ENCODE peak calls at places on chromosomes 16 and 17, in seven cellular contexts. One of them, this sample, is unnamed.

GRCh38 chr17:13306310-13306962 is 288.6 kb upstream of the ELAC2 start:
- DNase-seq in activated naive CD4-positive, alpha-beta T cell treated with anti-CD3 and anti-CD28 coated beads for 36 hours: peak; percentile 29
- DNase-seq in A172: peak; percentile 98
- DNase-seq in RWPE1: peak; percentile 70
- DNase-seq in activated CD4-positive, alpha-beta T cell treated with anti-CD3 and anti-CD28 coated beads for 48 hours: peak; percentile 14
- DNase-seq in omental fat pad: no peak
- DNase-seq in activated T-helper 1 cell treated with anti-CD3 and anti-CD28 coated beads, Interleukin-12 subunit alpha, Interleukin-12 subunit beta, Interleukin-2, Interleukin-4 antibody, amounts not matched to agents 30 ng/mL and 10 ng/mL and 1 ng/mL, durations not matched to agents 14 hours and 24 hours and 36 hours: no peak
- DNase-seq in this sample: no peak

GRCh38 chr17:2101448-2102257 is 46.8 kb downstream of the HIC1 start:
- DNase-seq in activated naive CD4-positive, alpha-beta T cell treated with anti-CD3 and anti-CD28 coated beads for 36 hours: peak; percentile 87
- DNase-seq in A172: no peak
- DNase-seq in RWPE1: peak; percentile 75
- DNase-seq in activated CD4-positive, alpha-beta T cell treated with anti-CD3 and anti-CD28 coated beads for 48 hours: peak; percentile 73
- DNase-seq in omental fat pad: no peak
- DNase-seq in activated T-helper 1 cell treated with anti-CD3 and anti-CD28 coated beads, Interleukin-12 subunit alpha, Interleukin-12 subunit beta, Interleukin-2, Interleukin-4 antibody, amounts not matched to agents 30 ng/mL and 10 ng/mL and 1 ng/mL, durations not matched to agents 14 hours and 24 hours and 36 hours: no peak
- DNase-seq in this sample: peak; percentile 99

GRCh38 chr17:17156511-17156910 is 49.6 kb downstream of the PLD6 start:
- DNase-seq in activated naive CD4-positive, alpha-beta T cell treated with anti-CD3 and anti-CD28 coated beads for 36 hours: no peak
- DNase-seq in A172: no peak
- DNase-seq in RWPE1: no peak
- DNase-seq in activated CD4-positive, alpha-beta T cell treated with anti-CD3 and anti-CD28 coated beads for 48 hours: no peak
- DNase-seq in omental fat pad: no peak
- DNase-seq in activated T-helper 1 cell treated with anti-CD3 and anti-CD28 coated beads, Interleukin-12 subunit alpha, Interleukin-12 subunit beta, Interleukin-2, Interleukin-4 antibody, amounts not matched to agents 30 ng/mL and 10 ng/mL and 1 ng/mL, durations not matched to agents 14 hours and 24 hours and 36 hours: no peak
- DNase-seq in this sample: no peak

GRCh38 chr17:78991906-78992532 is 12.3 kb upstream of the LGALS3BP start:
- DNase-seq in activated naive CD4-positive, alpha-beta T cell treated with anti-CD3 and anti-CD28 coated beads for 36 hours: no peak
- DNase-seq in A172: no peak
- DNase-seq in RWPE1: no peak
- DNase-seq in activated CD4-positive, alpha-beta T cell treated with anti-CD3 and anti-CD28 coated beads for 48 hours: no peak
- DNase-seq in omental fat pad: no peak
- DNase-seq in activated T-helper 1 cell treated with anti-CD3 and anti-CD28 coated beads, Interleukin-12 subunit alpha, Interleukin-12 subunit beta, Interleukin-2, Interleukin-4 antibody, amounts not matched to agents 30 ng/mL and 10 ng/mL and 1 ng/mL, durations not matched to agents 14 hours and 24 hours and 36 hours: no peak
- DNase-seq in this sample: no peak

GRCh38 chr17:34542700-34543336 is 36.6 kb upstream of the TMEM132E start:
- DNase-seq in activated naive CD4-positive, alpha-beta T cell treated with anti-CD3 and anti-CD28 coated beads for 36 hours: peak; percentile 68
- DNase-seq in A172: no peak
- DNase-seq in RWPE1: peak; percentile 14
- DNase-seq in activated CD4-positive, alpha-beta T cell treated with anti-CD3 and anti-CD28 coated beads for 48 hours: peak; percentile 62
- DNase-seq in omental fat pad: peak; percentile 40
- DNase-seq in activated T-helper 1 cell treated with anti-CD3 and anti-CD28 coated beads, Interleukin-12 subunit alpha, Interleukin-12 subunit beta, Interleukin-2, Interleukin-4 antibody, amounts not matched to agents 30 ng/mL and 10 ng/mL and 1 ng/mL, durations not matched to agents 14 hours and 24 hours and 36 hours: peak; percentile 17
- DNase-seq in this sample: peak; percentile 5

GRCh38 chr16:49003992-49004391 is 277.6 kb downstream of the CBLN1 start:
- DNase-seq in activated naive CD4-positive, alpha-beta T cell treated with anti-CD3 and anti-CD28 coated beads for 36 hours: no peak
- DNase-seq in A172: no peak
- DNase-seq in RWPE1: no peak
- DNase-seq in activated CD4-positive, alpha-beta T cell treated with anti-CD3 and anti-CD28 coated beads for 48 hours: no peak
- DNase-seq in omental fat pad: no peak
- DNase-seq in activated T-helper 1 cell treated with anti-CD3 and anti-CD28 coated beads, Interleukin-12 subunit alpha, Interleukin-12 subunit beta, Interleukin-2, Interleukin-4 antibody, amounts not matched to agents 30 ng/mL and 10 ng/mL and 1 ng/mL, durations not matched to agents 14 hours and 24 hours and 36 hours: no peak
- DNase-seq in this sample: no peak

GRCh38 chr17:76517638-76518038 is 16.4 kb upstream of the RHBDF2 start:
- DNase-seq in activated naive CD4-positive, alpha-beta T cell treated with anti-CD3 and anti-CD28 coated beads for 36 hours: no peak
- DNase-seq in A172: no peak
- DNase-seq in RWPE1: no peak
- DNase-seq in activated CD4-positive, alpha-beta T cell treated with anti-CD3 and anti-CD28 coated beads for 48 hours: no peak
- DNase-seq in omental fat pad: no peak
- DNase-seq in activated T-helper 1 cell treated with anti-CD3 and anti-CD28 coated beads, Interleukin-12 subunit alpha, Interleukin-12 subunit beta, Interleukin-2, Interleukin-4 antibody, amounts not matched to agents 30 ng/mL and 10 ng/mL and 1 ng/mL, durations not matched to agents 14 hours and 24 hours and 36 hours: no peak
- DNase-seq in this sample: no peak

GRCh38 chr16:15682105-15682570 is 32.1 kb downstream of the NDE1 start:
- DNase-seq in activated naive CD4-positive, alpha-beta T cell treated with anti-CD3 and anti-CD28 coated beads for 36 hours: peak; percentile 72
- DNase-seq in A172: peak; percentile 82
- DNase-seq in RWPE1: peak; percentile 50
- DNase-seq in activated CD4-positive, alpha-beta T cell treated with anti-CD3 and anti-CD28 coated beads for 48 hours: peak; percentile 71
- DNase-seq in omental fat pad: no peak
- DNase-seq in activated T-helper 1 cell treated with anti-CD3 and anti-CD28 coated beads, Interleukin-12 subunit alpha, Interleukin-12 subunit beta, Interleukin-2, Interleukin-4 antibody, amounts not matched to agents 30 ng/mL and 10 ng/mL and 1 ng/mL, durations not matched to agents 14 hours and 24 hours and 36 hours: peak; percentile 25
- DNase-seq in this sample: peak; percentile 60

GRCh38 chr16:85614338-85615013 is 1.4 kb downstream of the GSE1 start:
- DNase-seq in activated naive CD4-positive, alpha-beta T cell treated with anti-CD3 and anti-CD28 coated beads for 36 hours: no peak
- DNase-seq in A172: no peak
- DNase-seq in RWPE1: peak; percentile 21
- DNase-seq in activated CD4-positive, alpha-beta T cell treated with anti-CD3 and anti-CD28 coated beads for 48 hours: peak; percentile 15
- DNase-seq in omental fat pad: no peak
- DNase-seq in activated T-helper 1 cell treated with anti-CD3 and anti-CD28 coated beads, Interleukin-12 subunit alpha, Interleukin-12 subunit beta, Interleukin-2, Interleukin-4 antibody, amounts not matched to agents 30 ng/mL and 10 ng/mL and 1 ng/mL, durations not matched to agents 14 hours and 24 hours and 36 hours: no peak
- DNase-seq in this sample: no peak